ENCODE peak calls at places on chromosome 22, in ten cellular contexts. P is activated CD4-positive, CD25-positive, alpha-beta regulatory T cell; R is activated T-cell treated with anti-CD3 and anti-CD28 coated beads for 48 hours; N is OCI-LY7; O is AG04449; T is kidney epithelial cell; S is endodermal cell; B is stimulated activated CD8-positive, alpha-beta memory T cell treated with anti-CD3 and anti-CD28 coated beads, Interleukin-4, amount 100 ng/mL, for 24 hours; Y is activated T-helper 1 cell treated with anti-CD3 and anti-CD28 coated beads, Interleukin-12 subunit alpha, Interleukin-12 subunit beta, Interleukin-2, Interleukin-4 antibody, amounts not matched to agents 30 ng/mL and 10 ng/mL and 1 ng/mL, durations not matched to agents 14 hours and 24 hours and 36 hours; Z is GM12891. H is an unnamed sample.

GRCh38 chr22:43381693-43382092 is 30.1 kb upstream of the MPPED1 start:
- DNase-seq in P (no peak), R (no peak), N (no peak), O (no peak), T (no peak), S (peak; percentile 17), B (no peak), Y (no peak), Z (no peak), H (no peak)

GRCh38 chr22:49930128-49930527 is 11.7 kb downstream of the CRELD2 start:
- DNase-seq in P (no peak), R (no peak), N (no peak), O (no peak), T (no peak), S (no peak), B (no peak), Y (no peak), Z (no peak), H (no peak)

GRCh38 chr22:20494978-20495860 is at the start of gene KLHL22:
- DNase-seq in P (no peak), R (no peak), N (peak; percentile 35), O (no peak), T (no peak), S (no peak), B (no peak), Y (peak; percentile 12), Z (peak; percentile 57), H (peak; percentile 63)

GRCh38 chr22:48643066-48643731 is 1184.5 kb downstream of the BRD1 start:
- DNase-seq in P (no peak), R (no peak), N (no peak), O (no peak), T (no peak), S (no peak), B (no peak), Y (no peak), Z (no peak), H (no peak)

GRCh38 chr22:29330753-29331152 is 15.3 kb upstream of the RASL10A start:
- DNase-seq in P (no peak), R (no peak), N (no peak), O (no peak), T (no peak), S (no peak), B (no peak), Y (no peak), Z (no peak), H (no peak)

GRCh38 chr22:24417901-24418641 is 9.3 kb upstream of the ADORA2A start:
- DNase-seq in P (no peak), R (no peak), N (no peak), O (no peak), T (no peak), S (no peak), B (no peak), Y (no peak), Z (no peak), H (no peak)

GRCh38 chr22:18044548-18045271 is 20.3 kb upstream of the MICAL3 start:
- DNase-seq in P (no peak), R (no peak), N (no peak), O (no peak), T (no peak), S (no peak), B (no peak), Y (no peak), Z (no peak), H (no peak)

GRCh38 chr22:36758792-36759271 is 17.1 kb downstream of the IFT27 start:
- DNase-seq in P (no peak), R (no peak), N (no peak), O (no peak), T (no peak), S (peak; percentile 38), B (no peak), Y (no peak), Z (no peak), H (no peak)

GRCh38 chr22:23394525-23395326 is 185.4 kb downstream of the IGLL1 start:
- DNase-seq in P (no peak), R (no peak), N (no peak), O (no peak), T (no peak), S (peak; percentile 39), B (no peak), Y (no peak), Z (no peak), H (no peak)

GRCh38 chr22:42803454-42803853 is 53.6 kb downstream of the ARFGAP3 start:
- DNase-seq in P (no peak), R (no peak), N (no peak), O (no peak), T (no peak), S (no peak), B (no peak), Y (no peak), Z (no peak), H (peak; percentile 53)

GRCh38 chr22:36734171-36735058 is 30.9 kb upstream of the CACNG2 start:
- DNase-seq in P (no peak), R (no peak), N (no peak), O (no peak), T (no peak), S (peak; percentile 43), B (no peak), Y (no peak), Z (no peak), H (no peak)

GRCh38 chr22:44188316-44188715 is 7.6 kb downstream of the PARVG start:
- DNase-seq in P (no peak), R (no peak), N (no peak), O (no peak), T (no peak), S (no peak), B (no peak), Y (no peak), Z (no peak), H (no peak)

GRCh38 chr22:38133331-38133730 is 22.8 kb upstream of the BAIAP2L2 start:
- DNase-seq in P (no peak), R (no peak), N (no peak), O (no peak), T (no peak), S (no peak), B (no peak), Y (no peak), Z (peak; percentile 5), H (no peak)

GRCh38 chr22:30212363-30212995 is 34.1 kb downstream of the LIF start:
- DNase-seq in P (no peak), R (no peak), N (no peak), O (peak; percentile 69), T (peak; percentile 98), S (no peak), B (no peak), Y (no peak), Z (no peak), H (peak; percentile 91)

GRCh38 chr22:44284711-44285110 is 28.0 kb downstream of the SHISAL1 start:
- DNase-seq in P (no peak), R (no peak), N (no peak), O (no peak), T (no peak), S (no peak), B (no peak), Y (no peak), Z (no peak), H (no peak)

GRCh38 chr22:44413211-44413610 is 84.8 kb downstream of the RTL6 start:
- DNase-seq in P (no peak), R (no peak), N (no peak), O (no peak), T (no peak), S (peak; percentile 11), B (no peak), Y (no peak), Z (no peak), H (no peak)

GRCh38 chr22:50686794-50687193 is 14.2 kb downstream of the SHANK3 start:
- DNase-seq in P (no peak), R (no peak), N (no peak), O (no peak), T (no peak), S (no peak), B (no peak), Y (no peak), Z (peak; percentile 2), H (no peak)

GRCh38 chr22:30582788-30583575 is 8.5 kb upstream of the GAL3ST1 start:
- DNase-seq in P (no peak), R (no peak), N (no peak), O (no peak), T (no peak), S (peak; percentile 64), B (no peak), Y (no peak), Z (no peak), H (no peak)

GRCh38 chr22:46115388-46115678 is 35.0 kb upstream of the PPARA start:
- DNase-seq in P (no peak), R (no peak), N (no peak), O (no peak), T (no peak), S (no peak), B (no peak), Y (no peak), Z (no peak), H (no peak)

GRCh38 chr22:46054091-46054877 is 77.3 kb upstream of the WNT7B start:
- DNase-seq in P (no peak), R (no peak), N (peak; percentile 80), O (no peak), T (no peak), S (peak; percentile 35), B (no peak), Y (no peak), Z (no peak), H (peak; percentile 63)

GRCh38 chr22:37566329-37566837 is 6.1 kb downstream of the CDC42EP1 start:
- DNase-seq in P (no peak), R (peak; percentile 29), N (no peak), O (no peak), T (no peak), S (no peak), B (peak; percentile 22), Y (peak; percentile 17), Z (no peak), H (no peak)

GRCh38 chr22:25081409-25081824 is 118.2 kb upstream of the CRYBB3 start:
- DNase-seq in P (no peak), R (peak; percentile 45), N (peak; percentile 47), O (no peak), T (no peak), S (peak; percentile 80), B (peak; percentile 42), Y (peak; percentile 33), Z (no peak), H (peak; percentile 46)

GRCh38 chr22:37148031-37148651 is 1.6 kb downstream of the IL2RB start:
- DNase-seq in P (no peak), R (no peak), N (no peak), O (no peak), T (no peak), S (no peak), B (peak; percentile 35), Y (no peak), Z (no peak), H (no peak)

GRCh38 chr22:40010752-40011145 is 16.0 kb downstream of the FAM83F start:
- DNase-seq in P (no peak), R (no peak), N (no peak), O (no peak), T (no peak), S (no peak), B (no peak), Y (no peak), Z (no peak), H (peak; percentile 48)

GRCh38 chr22:30290679-30291333 is 1.5 kb upstream of the CASTOR1 start:
- DNase-seq in P (no peak), R (no peak), N (peak; percentile 58), O (no peak), T (no peak), S (peak; percentile 73), B (no peak), Y (no peak), Z (no peak), H (peak; percentile 98)

H was measured in thyroid gland.